ENCODE peak calls at places on chromosomes 3 and 15, in six cellular contexts. J, A, L, T, C and Q are unnamed samples.
A peak's percentile ranks its signal among the peaks of the same experiment; 100 is the strongest.

GRCh38 chr3:73719877-73720276 is 95.1 kb upstream of the PDZRN3 start:
- DNase-seq in J (no peak), A (no peak), L (peak; percentile 76), T (no peak), C (peak; percentile 92), Q (peak; percentile 27)

GRCh38 chr15:99275061-99275460 is 23.8 kb downstream of the LRRC28 start:
- DNase-seq in J (no peak), A (no peak), L (no peak), T (no peak), C (no peak), Q (no peak)

GRCh38 chr3:61358364-61358763 is 107.1 kb upstream of the FHIT start:
- DNase-seq in J (no peak), A (no peak), L (no peak), T (no peak), C (peak; percentile 75), Q (no peak)

GRCh38 chr3:13663781-13664535 is 115.0 kb downstream of the FBLN2 start:
- DNase-seq in J (no peak), A (no peak), L (no peak), T (no peak), C (no peak), Q (no peak)

GRCh38 chr3:159762981-159763465 is 225.6 kb upstream of the IL12A start:
- DNase-seq in J (peak; percentile 84), A (peak; percentile 68), L (peak; percentile 94), T (peak; percentile 12), C (peak; percentile 96), Q (peak; percentile 77)

GRCh38 chr15:61084944-61085367 is 144.1 kb downstream of the RORA start:
- DNase-seq in J (no peak), A (peak; percentile 33), L (no peak), T (peak; percentile 24), C (no peak), Q (no peak)

GRCh38 chr3:110686691-110687090 is 384.9 kb upstream of the NECTIN3 start:
- DNase-seq in J (no peak), A (no peak), L (peak; percentile 20), T (no peak), C (no peak), Q (no peak)

GRCh38 chr3:117921908-117922456 is 1112.7 kb downstream of the IGSF11 start:
- DNase-seq in J (no peak), A (peak; percentile 31), L (no peak), T (no peak), C (no peak), Q (no peak)

GRCh38 chr3:182829761-182830405 is 36.6 kb downstream of the ATP11B start:
- DNase-seq in J (peak; percentile 54), A (no peak), L (no peak), T (no peak), C (no peak), Q (no peak)

GRCh38 chr3:50588759-50589433 is 19.6 kb downstream of the HEMK1 start:
- DNase-seq in J (peak; percentile 19), A (no peak), L (peak; percentile 41), T (no peak), C (no peak), Q (peak; percentile 18)

GRCh38 chr3:48465237-48465530 is 18.6 kb downstream of the ATRIP start:
- DNase-seq in J (no peak), A (no peak), L (no peak), T (no peak), C (no peak), Q (no peak)

GRCh38 chr15:25954398-25954797 is 91.3 kb upstream of the ATP10A start:
- DNase-seq in J (no peak), A (no peak), L (no peak), T (no peak), C (no peak), Q (no peak)

GRCh38 chr3:184688251-184688851 is 23.5 kb downstream of the MAGEF1 start:
- DNase-seq in J (peak; percentile 47), A (no peak), L (peak; percentile 91), T (no peak), C (peak; percentile 87), Q (peak; percentile 88)

GRCh38 chr3:64686446-64686908 is 1.3 kb downstream of the ADAMTS9 start:
- DNase-seq in J (peak; percentile 66), A (no peak), L (peak; percentile 52), T (peak; percentile 63), C (peak; percentile 88), Q (peak; percentile 67)

GRCh38 chr3:20039082-20039764 is 1.0 kb upstream of the KAT2B start:
- DNase-seq in J (no peak), A (no peak), L (no peak), T (no peak), C (no peak), Q (no peak)

GRCh38 chr3:161233557-161233956 is 12.4 kb downstream of the NMD3 start:
- DNase-seq in J (no peak), A (no peak), L (peak; percentile 63), T (no peak), C (no peak), Q (peak; percentile 51)

GRCh38 chr15:28049594-28049993 is 49.5 kb downstream of the OCA2 start:
- DNase-seq in J (no peak), A (no peak), L (no peak), T (no peak), C (no peak), Q (no peak)

GRCh38 chr15:42157981-42158765 is 1.7 kb upstream of the PLA2G4F start:
- DNase-seq in J (peak; percentile 54), A (no peak), L (peak; percentile 80), T (no peak), C (peak; percentile 74), Q (peak; percentile 80)

GRCh38 chr3:55587476-55587875 is 100.4 kb upstream of the WNT5A start:
- DNase-seq in J (no peak), A (no peak), L (peak; percentile 21), T (no peak), C (peak; percentile 41), Q (no peak)

GRCh38 chr3:95738045-95738444 is 1076.3 kb upstream of the EPHA6 start:
- DNase-seq in J (no peak), A (no peak), L (no peak), T (no peak), C (no peak), Q (no peak)

GRCh38 chr15:81962438-81962837 is 83.4 kb downstream of the MEX3B start:
- DNase-seq in J (no peak), A (no peak), L (no peak), T (no peak), C (no peak), Q (no peak)

GRCh38 chr3:117434881-117435412 is 725.4 kb downstream of the TUSC7 start:
- DNase-seq in J (no peak), A (no peak), L (no peak), T (no peak), C (no peak), Q (no peak)

GRCh38 chr3:10391391-10391790 is 70.5 kb upstream of the SEC13 start:
- DNase-seq in J (no peak), A (no peak), L (no peak), T (no peak), C (no peak), Q (no peak)

GRCh38 chr15:48974865-48975264 is 11.1 kb upstream of the SHC4 start:
- DNase-seq in J (no peak), A (peak; percentile 53), L (no peak), T (no peak), C (peak; percentile 25), Q (no peak)

GRCh38 chr3:148329481-148330220 is 368.1 kb upstream of the AGTR1 start:
- DNase-seq in J (no peak), A (no peak), L (peak; percentile 40), T (no peak), C (no peak), Q (peak; percentile 32)

GRCh38 chr3:32176989-32177701 is 61.3 kb upstream of the CMTM8 start:
- DNase-seq in J (peak; percentile 75), A (peak; percentile 70), L (peak; percentile 37), T (peak; percentile 60), C (peak; percentile 64), Q (peak; percentile 58)

GRCh38 chr3:121894191-121894990 is at the start of gene SLC15A2:
- DNase-seq in J (no peak), A (peak; percentile 33), L (no peak), T (no peak), C (no peak), Q (peak; percentile 50)
- H3K9ac ChIP-seq in J (no peak within 1 kb of the TSS), A (no peak within 1 kb of the TSS), L (no peak within 1 kb of the TSS), T (no peak within 1 kb of the TSS), C (no peak within 1 kb of the TSS), Q (no peak within 1 kb of the TSS)

DNA sequence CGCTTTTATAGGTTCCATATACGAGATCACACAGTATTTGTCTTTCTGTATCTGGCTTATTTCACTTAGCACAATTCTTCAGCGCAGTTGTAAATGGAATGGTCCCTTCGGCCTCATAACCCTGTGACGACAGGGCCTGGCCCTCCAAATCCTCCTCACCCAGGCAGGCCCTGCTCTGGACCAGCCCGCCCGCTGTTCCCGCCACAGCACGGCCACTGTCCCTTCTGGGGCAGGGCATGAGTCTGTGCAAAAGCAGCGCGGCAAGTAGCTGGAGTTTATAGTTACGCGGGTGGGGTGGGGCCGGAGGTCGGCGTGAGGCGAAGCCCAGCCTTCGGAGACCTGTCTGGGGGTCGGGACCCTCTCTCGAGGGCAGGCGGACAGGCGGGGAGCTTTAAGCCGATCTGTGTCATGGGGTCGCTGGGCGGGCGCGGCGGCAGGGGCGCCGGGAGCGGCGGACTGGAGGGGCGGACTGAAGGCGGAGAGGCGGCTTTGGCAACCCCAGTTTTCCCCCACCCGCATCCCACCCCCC is 543 bp downstream of the ARPIN start:
- DNase-seq in J (no peak), A (peak; percentile 61), L (no peak), T (peak; percentile 26), C (peak; percentile 37), Q (peak; percentile 20)
- H2AFZ ChIP-seq in J (peak overlapping the region; percentile 93), A (no peak overlapping the region), L (peak overlapping the region; percentile 91), T (peak overlapping the region; percentile 100), C (peak overlapping the region; percentile 87), Q (peak overlapping the region; percentile 88)

GRCh38 chr3:68162644-68163043 is 508.2 kb upstream of the SUCLG2 start:
- DNase-seq in J (no peak), A (no peak), L (no peak), T (no peak), C (no peak), Q (no peak)
- H3K9ac ChIP-seq in J (no peak overlapping the region), A (no peak overlapping the region), L (no peak overlapping the region), T (no peak overlapping the region), C (no peak overlapping the region), Q (no peak overlapping the region)

GRCh38 chr3:38957296-38957695 is 94.4 kb downstream of the SCN11A start:
- DNase-seq in J (peak; percentile 37), A (no peak), L (no peak), T (no peak), C (no peak), Q (no peak)
- H2AFZ ChIP-seq in J (peak overlapping the region; percentile 10), A (no peak overlapping the region), L (no peak overlapping the region), T (no peak overlapping the region), C (no peak overlapping the region), Q (no peak overlapping the region)

DNA sequence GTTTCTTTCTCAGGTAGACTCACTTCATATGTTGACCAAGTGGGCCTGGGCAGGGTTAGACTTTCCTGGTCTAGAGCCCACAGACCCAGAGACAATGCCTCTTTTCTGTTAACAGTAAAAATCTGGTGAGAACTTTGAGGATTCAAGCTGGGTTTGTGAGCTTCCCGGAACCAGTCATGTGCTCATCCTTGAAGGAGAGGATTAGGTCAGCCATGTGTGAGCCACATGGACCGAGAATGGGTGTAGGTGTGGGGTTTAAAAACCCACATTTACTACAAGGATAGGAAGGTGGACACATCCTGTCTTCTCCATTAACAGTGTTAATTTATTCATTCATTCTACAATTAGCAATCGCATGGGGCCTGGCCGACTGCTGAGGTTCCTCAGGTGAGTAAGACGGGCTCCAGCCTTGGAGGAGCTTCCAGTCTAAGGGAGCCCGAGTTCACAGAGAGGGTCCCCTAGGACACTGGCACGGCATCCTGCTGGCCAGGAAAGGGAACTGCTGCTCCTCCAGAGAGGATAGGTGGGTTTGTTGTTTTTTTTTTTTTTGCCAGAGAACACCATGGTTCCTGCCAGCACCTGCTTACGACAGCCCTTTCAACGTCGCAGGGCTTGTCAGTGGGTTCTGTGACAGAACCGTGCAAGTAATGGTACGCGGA is 69.0 kb downstream of the SQOR start:
- DNase-seq in J (no peak), A (peak; percentile 73), L (no peak), T (peak; percentile 12), C (no peak), Q (no peak)
- H3K9ac ChIP-seq in J (no peak overlapping the region), A (no peak overlapping the region), L (no peak overlapping the region), T (peak overlapping the region; percentile 78), C (peak overlapping the region; percentile 66), Q (no peak overlapping the region)